ENCODE peak calls at places on chromosomes 7 and 10, in eight cellular contexts. One of them, this sample, is unnamed.

GRCh38 chr7:6160191-6160623 is 112.2 kb downstream of the CYTH3 start:
- DNase-seq in ascending aorta: peak
- DNase-seq in stomach: peak
- DNase-seq in dorsolateral prefrontal cortex: no peak
- DNase-seq in astrocyte of the spinal cord: peak
- DNase-seq in brain microvascular endothelial cell: peak
- DNase-seq in fibroblast of pulmonary artery: peak
- DNase-seq in left ventricle myocardium inferior: peak
- DNase-seq in this sample: peak

GRCh38 chr10:135601-136464 is 578 bp downstream of the ZMYND11 start:
- DNase-seq in fibroblast of pulmonary artery: peak
- DNase-seq in ascending aorta: peak
- DNase-seq in left ventricle myocardium inferior: peak
- DNase-seq in dorsolateral prefrontal cortex: peak
- DNase-seq in astrocyte of the spinal cord: peak
- DNase-seq in stomach: peak
- DNase-seq in brain microvascular endothelial cell: peak
- DNase-seq in this sample: peak

GRCh38 chr7:17301491-17302101 is 3.1 kb downstream of the AHR start:
- DNase-seq in left ventricle myocardium inferior: no peak
- DNase-seq in dorsolateral prefrontal cortex: no peak
- DNase-seq in stomach: peak
- DNase-seq in fibroblast of pulmonary artery: peak
- DNase-seq in ascending aorta: no peak
- DNase-seq in brain microvascular endothelial cell: peak
- DNase-seq in astrocyte of the spinal cord: peak
- DNase-seq in this sample: peak

GRCh38 chr10:122236690-122237306 is 34.3 kb upstream of the BTBD16 start:
- DNase-seq in ascending aorta: no peak
- DNase-seq in dorsolateral prefrontal cortex: no peak
- DNase-seq in astrocyte of the spinal cord: no peak
- DNase-seq in left ventricle myocardium inferior: no peak
- DNase-seq in stomach: no peak
- DNase-seq in fibroblast of pulmonary artery: no peak
- DNase-seq in brain microvascular endothelial cell: no peak
- DNase-seq in this sample: no peak

GRCh38 chr7:5296627-5297226 is 14.0 kb downstream of the SLC29A4 start:
- DNase-seq in ascending aorta: no peak
- DNase-seq in astrocyte of the spinal cord: no peak
- DNase-seq in stomach: no peak
- DNase-seq in left ventricle myocardium inferior: no peak
- DNase-seq in dorsolateral prefrontal cortex: no peak
- DNase-seq in brain microvascular endothelial cell: no peak
- DNase-seq in fibroblast of pulmonary artery: no peak
- DNase-seq in this sample: no peak

GRCh38 chr7:151679073-151679708 is 159.5 kb upstream of the RHEB start:
- DNase-seq in fibroblast of pulmonary artery: no peak
- DNase-seq in left ventricle myocardium inferior: no peak
- DNase-seq in dorsolateral prefrontal cortex: no peak
- DNase-seq in brain microvascular endothelial cell: no peak
- DNase-seq in stomach: no peak
- DNase-seq in astrocyte of the spinal cord: no peak
- DNase-seq in ascending aorta: no peak
- DNase-seq in this sample: no peak

GRCh38 chr10:84452006-84452405 is 123.6 kb downstream of the CCSER2 start:
- DNase-seq in dorsolateral prefrontal cortex: no peak
- DNase-seq in astrocyte of the spinal cord: no peak
- DNase-seq in ascending aorta: no peak
- DNase-seq in brain microvascular endothelial cell: no peak
- DNase-seq in fibroblast of pulmonary artery: peak
- DNase-seq in stomach: no peak
- DNase-seq in left ventricle myocardium inferior: no peak
- DNase-seq in this sample: peak

GRCh38 chr10:44105643-44106042 is 279.3 kb downstream of the CXCL12 start:
- DNase-seq in left ventricle myocardium inferior: no peak
- DNase-seq in stomach: no peak
- DNase-seq in astrocyte of the spinal cord: no peak
- DNase-seq in brain microvascular endothelial cell: no peak
- DNase-seq in dorsolateral prefrontal cortex: no peak
- DNase-seq in ascending aorta: no peak
- DNase-seq in fibroblast of pulmonary artery: no peak
- DNase-seq in this sample: no peak

GRCh38 chr7:111098011-111098925 is 7.3 kb downstream of the LRRN3 start:
- DNase-seq in dorsolateral prefrontal cortex: peak
- DNase-seq in astrocyte of the spinal cord: peak
- DNase-seq in brain microvascular endothelial cell: peak
- DNase-seq in ascending aorta: peak
- DNase-seq in fibroblast of pulmonary artery: peak
- DNase-seq in left ventricle myocardium inferior: peak
- DNase-seq in stomach: no peak
- DNase-seq in this sample: no peak

GRCh38 chr7:18357691-18358090 is 137.9 kb upstream of the HDAC9 start:
- DNase-seq in ascending aorta: no peak
- DNase-seq in left ventricle myocardium inferior: no peak
- DNase-seq in fibroblast of pulmonary artery: no peak
- DNase-seq in dorsolateral prefrontal cortex: no peak
- DNase-seq in astrocyte of the spinal cord: no peak
- DNase-seq in brain microvascular endothelial cell: no peak
- DNase-seq in stomach: no peak
- DNase-seq in this sample: no peak

GRCh38 chr7:115289966-115290365 is 368.1 kb downstream of the MDFIC start:
- DNase-seq in stomach: no peak
- DNase-seq in ascending aorta: no peak
- DNase-seq in astrocyte of the spinal cord: peak
- DNase-seq in dorsolateral prefrontal cortex: no peak
- DNase-seq in left ventricle myocardium inferior: no peak
- DNase-seq in fibroblast of pulmonary artery: no peak
- DNase-seq in brain microvascular endothelial cell: no peak
- DNase-seq in this sample: no peak

GRCh38 chr10:5666324-5667220 is at the start of gene ASB13:
- DNase-seq in astrocyte of the spinal cord: peak
- DNase-seq in brain microvascular endothelial cell: no peak
- DNase-seq in stomach: peak
- DNase-seq in ascending aorta: peak
- DNase-seq in left ventricle myocardium inferior: peak
- DNase-seq in fibroblast of pulmonary artery: peak
- DNase-seq in dorsolateral prefrontal cortex: peak
- DNase-seq in this sample: peak

GRCh38 chr7:16205481-16205880 is 215.9 kb downstream of the CRPPA start:
- DNase-seq in ascending aorta: no peak
- DNase-seq in brain microvascular endothelial cell: no peak
- DNase-seq in stomach: no peak
- DNase-seq in dorsolateral prefrontal cortex: no peak
- DNase-seq in astrocyte of the spinal cord: no peak
- DNase-seq in left ventricle myocardium inferior: no peak
- DNase-seq in fibroblast of pulmonary artery: peak
- DNase-seq in this sample: no peak

DNA sequence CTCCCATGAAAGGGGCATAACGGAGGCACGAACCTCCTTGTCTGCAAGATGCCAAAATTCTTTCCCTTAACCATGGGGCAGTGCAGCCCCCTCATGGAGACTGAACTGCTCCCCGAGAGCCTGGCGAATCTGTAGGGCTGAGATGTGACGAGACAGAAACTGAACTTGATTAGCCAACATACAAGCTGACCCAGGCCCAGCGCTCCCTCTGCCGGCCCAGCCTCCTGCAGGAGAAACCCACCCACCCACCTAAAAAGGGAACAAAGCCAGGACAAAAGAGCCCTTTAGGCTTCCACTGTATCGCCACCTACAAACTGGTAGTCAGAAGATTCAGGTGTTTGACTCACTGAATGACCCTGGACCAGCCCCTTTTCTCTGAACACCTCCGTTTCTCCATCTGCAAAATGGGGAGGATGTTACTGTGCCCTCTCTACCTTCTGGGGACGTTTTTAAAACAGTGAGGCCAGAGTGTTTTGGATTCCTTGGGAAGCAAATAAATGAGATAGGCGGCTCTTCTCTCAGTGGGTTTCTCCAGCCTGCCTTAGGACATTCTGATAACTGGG is 58.4 kb downstream of the C10orf105 start:
- DNase-seq in fibroblast of pulmonary artery: no peak
- DNase-seq in brain microvascular endothelial cell: no peak
- DNase-seq in astrocyte of the spinal cord: no peak
- DNase-seq in stomach: no peak
- DNase-seq in ascending aorta: no peak
- DNase-seq in dorsolateral prefrontal cortex: no peak
- DNase-seq in left ventricle myocardium inferior: no peak
- DNase-seq in this sample: no peak
- TF ChIP-seq CTCF in fibroblast of pulmonary artery: no peak
- TF ChIP-seq CTCF in brain microvascular endothelial cell: no peak
- TF ChIP-seq CTCF in astrocyte of the spinal cord: no peak
- TF ChIP-seq CTCF in stomach: no peak
- TF ChIP-seq CTCF in ascending aorta: no peak
- TF ChIP-seq CTCF in dorsolateral prefrontal cortex: no peak
- TF ChIP-seq CTCF in left ventricle myocardium inferior: no peak
- TF ChIP-seq CTCF in this sample: no peak

DNA sequence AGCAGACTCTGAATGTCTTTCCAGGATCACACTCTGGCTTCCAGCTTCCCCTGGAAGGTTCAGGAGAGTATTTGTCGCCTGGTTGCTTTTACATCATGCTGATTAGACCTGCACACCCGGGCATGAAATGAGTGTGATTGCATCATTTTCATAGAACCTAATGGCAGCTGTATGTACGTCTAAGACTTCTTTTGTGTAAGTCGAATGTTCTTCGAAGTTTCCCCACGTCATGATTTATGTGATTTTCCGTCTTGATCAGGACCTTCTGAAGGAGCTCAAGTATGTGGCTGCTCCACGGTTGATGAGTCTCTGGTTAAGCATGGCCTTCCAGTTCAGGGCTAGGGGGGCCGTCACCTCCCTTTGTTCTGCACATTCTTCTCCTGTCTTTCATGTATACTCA is 4.5 kb downstream of the EIF4H start:
- DNase-seq in left ventricle myocardium inferior: no peak
- DNase-seq in astrocyte of the spinal cord: peak
- DNase-seq in fibroblast of pulmonary artery: peak
- DNase-seq in stomach: no peak
- DNase-seq in brain microvascular endothelial cell: no peak
- DNase-seq in ascending aorta: no peak
- DNase-seq in dorsolateral prefrontal cortex: no peak
- DNase-seq in this sample: peak
- H3K4me3 ChIP-seq in left ventricle myocardium inferior: no peak
- H3K4me3 ChIP-seq in astrocyte of the spinal cord: no peak
- H3K4me3 ChIP-seq in fibroblast of pulmonary artery: no peak
- H3K4me3 ChIP-seq in stomach: no peak
- H3K4me3 ChIP-seq in brain microvascular endothelial cell: no peak
- H3K4me3 ChIP-seq in ascending aorta: no peak
- H3K4me3 ChIP-seq in dorsolateral prefrontal cortex: no peak
- H3K4me3 ChIP-seq in this sample: no peak

GRCh38 chr10:42111076-42111475 is 527.3 kb downstream of the ZNF33B start:
- DNase-seq in left ventricle myocardium inferior: no peak
- DNase-seq in brain microvascular endothelial cell: no peak
- DNase-seq in astrocyte of the spinal cord: no peak
- DNase-seq in stomach: no peak
- DNase-seq in ascending aorta: no peak
- DNase-seq in fibroblast of pulmonary artery: no peak
- DNase-seq in dorsolateral prefrontal cortex: no peak
- DNase-seq in this sample: no peak

GRCh38 chr10:42111661-42112330 is 526.6 kb downstream of the ZNF33B start:
- DNase-seq in dorsolateral prefrontal cortex: no peak
- DNase-seq in fibroblast of pulmonary artery: no peak
- DNase-seq in ascending aorta: no peak
- DNase-seq in astrocyte of the spinal cord: no peak
- DNase-seq in left ventricle myocardium inferior: no peak
- DNase-seq in brain microvascular endothelial cell: no peak
- DNase-seq in stomach: no peak
- DNase-seq in this sample: no peak

GRCh38 chr10:42112331-42113157 is 525.8 kb downstream of the ZNF33B start:
- DNase-seq in ascending aorta: no peak
- DNase-seq in brain microvascular endothelial cell: no peak
- DNase-seq in astrocyte of the spinal cord: no peak
- DNase-seq in left ventricle myocardium inferior: no peak
- DNase-seq in fibroblast of pulmonary artery: no peak
- DNase-seq in stomach: no peak
- DNase-seq in dorsolateral prefrontal cortex: no peak
- DNase-seq in this sample: no peak

GRCh38 chr10:42113158-42113450 is 525.3 kb downstream of the ZNF33B start:
- DNase-seq in left ventricle myocardium inferior: no peak
- DNase-seq in ascending aorta: no peak
- DNase-seq in stomach: no peak
- DNase-seq in astrocyte of the spinal cord: no peak
- DNase-seq in fibroblast of pulmonary artery: no peak
- DNase-seq in brain microvascular endothelial cell: no peak
- DNase-seq in dorsolateral prefrontal cortex: no peak
- DNase-seq in this sample: no peak
- TF ChIP-seq CTCF in left ventricle myocardium inferior: no peak
- TF ChIP-seq CTCF in ascending aorta: no peak
- TF ChIP-seq CTCF in stomach: no peak
- TF ChIP-seq CTCF in astrocyte of the spinal cord: no peak
- TF ChIP-seq CTCF in fibroblast of pulmonary artery: no peak
- TF ChIP-seq CTCF in brain microvascular endothelial cell: no peak
- TF ChIP-seq CTCF in dorsolateral prefrontal cortex: no peak
- TF ChIP-seq CTCF in this sample: no peak

GRCh38 chr10:110123594-110123993 is 83.8 kb upstream of the MXI1 start:
- DNase-seq in left ventricle myocardium inferior: no peak
- DNase-seq in brain microvascular endothelial cell: no peak
- DNase-seq in astrocyte of the spinal cord: no peak
- DNase-seq in ascending aorta: no peak
- DNase-seq in stomach: no peak
- DNase-seq in dorsolateral prefrontal cortex: no peak
- DNase-seq in fibroblast of pulmonary artery: no peak
- DNase-seq in this sample: no peak

GRCh38 chr10:110115784-110116520 is 91.5 kb upstream of the MXI1 start:
- DNase-seq in stomach: no peak
- DNase-seq in dorsolateral prefrontal cortex: no peak
- DNase-seq in fibroblast of pulmonary artery: no peak
- DNase-seq in ascending aorta: no peak
- DNase-seq in brain microvascular endothelial cell: no peak
- DNase-seq in left ventricle myocardium inferior: no peak
- DNase-seq in astrocyte of the spinal cord: no peak
- DNase-seq in this sample: no peak

GRCh38 chr10:110113670-110114337 is 93.6 kb upstream of the MXI1 start:
- DNase-seq in astrocyte of the spinal cord: no peak
- DNase-seq in ascending aorta: no peak
- DNase-seq in dorsolateral prefrontal cortex: no peak
- DNase-seq in fibroblast of pulmonary artery: no peak
- DNase-seq in brain microvascular endothelial cell: no peak
- DNase-seq in stomach: no peak
- DNase-seq in left ventricle myocardium inferior: no peak
- DNase-seq in this sample: no peak

DNA sequence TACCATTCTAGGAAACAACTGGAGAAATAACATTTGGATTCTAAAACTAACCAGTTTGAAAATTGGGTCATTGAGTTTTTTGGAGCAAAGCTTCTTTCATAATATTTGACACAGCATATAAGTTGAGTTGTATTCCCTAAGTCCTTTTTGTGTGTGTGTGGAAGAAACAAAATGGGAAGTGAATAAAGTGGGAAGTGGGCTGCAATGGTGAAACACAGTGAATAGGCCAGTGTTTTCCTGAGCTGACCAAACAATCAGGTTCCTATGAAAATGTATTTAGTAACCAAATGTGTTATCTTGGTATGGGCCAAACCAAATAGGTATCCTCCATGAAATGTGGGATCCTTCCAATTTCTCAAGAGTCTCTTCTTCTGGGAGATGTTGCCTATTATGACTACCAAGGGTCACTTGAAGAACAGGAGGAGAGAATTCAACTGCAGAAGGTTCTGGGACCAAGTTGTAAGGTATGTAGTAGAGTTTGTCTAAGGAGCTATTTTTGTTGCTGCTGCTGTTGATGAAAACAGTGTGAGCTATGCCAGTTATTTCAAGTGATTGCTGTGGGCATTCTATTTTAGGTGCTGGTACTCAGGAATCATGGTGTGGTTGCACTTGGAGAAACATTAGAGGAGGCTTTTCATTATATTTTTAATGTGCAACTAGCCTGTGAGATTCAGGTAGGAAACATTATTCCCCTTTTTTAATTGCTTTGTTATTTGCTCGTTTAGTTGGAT is 88.3 kb upstream of the MXI1 start:
- DNase-seq in stomach: no peak
- DNase-seq in fibroblast of pulmonary artery: no peak
- DNase-seq in astrocyte of the spinal cord: no peak
- DNase-seq in dorsolateral prefrontal cortex: no peak
- DNase-seq in brain microvascular endothelial cell: no peak
- DNase-seq in left ventricle myocardium inferior: no peak
- DNase-seq in ascending aorta: no peak
- DNase-seq in this sample: no peak
- H3K4me3 ChIP-seq in stomach: no peak
- H3K4me3 ChIP-seq in fibroblast of pulmonary artery: no peak
- H3K4me3 ChIP-seq in astrocyte of the spinal cord: no peak
- H3K4me3 ChIP-seq in dorsolateral prefrontal cortex: no peak
- H3K4me3 ChIP-seq in brain microvascular endothelial cell: no peak
- H3K4me3 ChIP-seq in left ventricle myocardium inferior: peak
- H3K4me3 ChIP-seq in ascending aorta: no peak
- H3K4me3 ChIP-seq in this sample: no peak

This sample was measured in fibroblast of villous mesenchyme.